ENCODE peak calls at places on chromosomes 3 and 15, in six cellular contexts. N is ACHN; C is left lobe of liver; X is DMS79 treated with DMSO at 0.1 percent for 48 hours; V is MCF 10A; Z is stimulated activated CD4-positive, alpha-beta T cell treated with anti-CD3 and anti-CD28 coated beads, Interleukin-1b, Interleukin-23, amount 100 ng/mL, for 1 hour. J is an unnamed sample.
A peak's percentile ranks its signal among the peaks of the same experiment; 100 is the strongest.

GRCh38 chr3:177195242-177195940 is 1.9 kb downstream of the TBL1XR1 start:
- DNase-seq in N (peak; percentile 34), C (peak; percentile 42), Z (no peak), X (peak; percentile 64), V (peak; percentile 65), J (peak; percentile 78)

GRCh38 chr3:116000315-116000714 is 377.0 kb downstream of the GAP43 start:
- DNase-seq in C (no peak), V (peak; percentile 89), N (peak; percentile 90), Z (no peak), X (no peak), J (peak; percentile 58)

GRCh38 chr3:55339390-55339789 is 147.7 kb downstream of the WNT5A start:
- DNase-seq in X (no peak), Z (no peak), C (no peak), V (no peak), N (no peak), J (no peak)

GRCh38 chr3:64213224-64213893 is 11.9 kb downstream of the PRICKLE2 start:
- DNase-seq in N (no peak), X (no peak), C (no peak), V (no peak), Z (no peak), J (no peak)

GRCh38 chr3:99943931-99944761 is 126.5 kb downstream of the CMSS1 start:
- DNase-seq in V (no peak), Z (no peak), C (no peak), X (peak; percentile 27), N (no peak), J (peak; percentile 39)

GRCh38 chr3:48428863-48429415 is 947 bp downstream of the PLXNB1 start:
- DNase-seq in X (peak; percentile 1), Z (no peak), V (no peak), C (peak; percentile 67), N (peak; percentile 40), J (peak; percentile 89)

GRCh38 chr15:45186771-45187577 is 792 bp downstream of the SHF start:
- DNase-seq in C (peak; percentile 71), X (no peak), V (no peak), N (no peak), Z (no peak), J (peak; percentile 53)

GRCh38 chr15:62138124-62138523 is 27.0 kb downstream of the C2CD4B start:
- DNase-seq in X (no peak), N (peak; percentile 49), C (no peak), V (peak; percentile 86), Z (no peak), J (peak; percentile 80)

GRCh38 chr15:89150762-89151305 is 62.6 kb downstream of the ABHD2 start:
- DNase-seq in N (no peak), V (no peak), C (no peak), X (peak; percentile 77), Z (no peak), J (peak; percentile 49)